ENCODE peak calls at places on chromosomes 2 and 18, in ten cellular contexts. E, I, N, L, P, M, K, R, G and A are unnamed samples.

GRCh38 chr2:44716131-44716530 is 225.4 kb upstream of the SIX3 start:
- DNase-seq in E (no peak), I (no peak), N (no peak), L (no peak), P (no peak), M (no peak), K (no peak), R (no peak), G (no peak), A (no peak)

GRCh38 chr2:238100821-238101771 is 956 bp downstream of the ESPNL start:
- DNase-seq in E (no peak), I (no peak), N (no peak), L (no peak), P (no peak), M (no peak), K (no peak), R (no peak), G (no peak), A (no peak)

GRCh38 chr2:238916875-238917590 is 69.1 kb downstream of the TWIST2 start:
- DNase-seq in E (no peak), I (no peak), N (no peak), L (no peak), P (no peak), M (peak; percentile 27), K (no peak), R (no peak), G (no peak), A (no peak)

GRCh38 chr2:128754246-128754724 is 435.6 kb upstream of the HS6ST1 start:
- DNase-seq in E (peak; percentile 68), I (peak; percentile 97), N (no peak), L (no peak), P (no peak), M (no peak), K (no peak), R (no peak), G (peak; percentile 80), A (peak; percentile 58)

GRCh38 chr2:219643788-219644398 is 16.5 kb downstream of the SLC4A3 start:
- DNase-seq in E (no peak), I (no peak), N (no peak), L (no peak), P (no peak), M (no peak), K (no peak), R (no peak), G (no peak), A (no peak)

GRCh38 chr2:105252271-105252670 is 10.7 kb downstream of the GPR45 start:
- DNase-seq in E (no peak), I (no peak), N (no peak), L (no peak), P (no peak), M (no peak), K (no peak), R (no peak), G (no peak), A (no peak)

GRCh38 chr2:162232027-162232426 is 11.2 kb downstream of the FAP start:
- DNase-seq in E (no peak), I (no peak), N (no peak), L (no peak), P (no peak), M (no peak), K (no peak), R (no peak), G (no peak), A (no peak)

GRCh38 chr2:29117636-29118303 is 2.6 kb downstream of the CLIP4 start:
- DNase-seq in E (no peak), I (no peak), N (no peak), L (peak; percentile 86), P (no peak), M (peak; percentile 67), K (no peak), R (no peak), G (no peak), A (no peak)

GRCh38 chr2:185161701-185162100 is 563.4 kb downstream of the ZNF804A start:
- DNase-seq in E (no peak), I (peak; percentile 6), N (no peak), L (no peak), P (no peak), M (no peak), K (no peak), R (no peak), G (no peak), A (no peak)

GRCh38 chr18:3605562-3606443 is 155.8 kb downstream of the TGIF1 start:
- DNase-seq in E (no peak), I (peak; percentile 40), N (no peak), L (peak; percentile 76), P (no peak), M (no peak), K (no peak), R (no peak), G (no peak), A (peak; percentile 46)

GRCh38 chr18:8515142-8515865 is 93.9 kb upstream of the RAB12 start:
- DNase-seq in E (no peak), I (no peak), N (no peak), L (no peak), P (no peak), M (no peak), K (no peak), R (no peak), G (no peak), A (no peak)

GRCh38 chr18:3623769-3624545 is 174.0 kb downstream of the TGIF1 start:
- DNase-seq in E (no peak), I (no peak), N (no peak), L (peak; percentile 99), P (no peak), M (peak; percentile 76), K (peak; percentile 95), R (peak; percentile 91), G (no peak), A (peak; percentile 81)

GRCh38 chr2:102792538-102793208 is 30.8 kb downstream of the TMEM182 start:
- DNase-seq in E (no peak), I (peak; percentile 26), N (no peak), L (no peak), P (no peak), M (no peak), K (no peak), R (no peak), G (no peak), A (no peak)

GRCh38 chr2:197309369-197310231 is 980 bp downstream of the ANKRD44 start:
- DNase-seq in E (peak; percentile 45), I (no peak), N (peak; percentile 44), L (no peak), P (peak; percentile 31), M (no peak), K (no peak), R (no peak), G (no peak), A (peak; percentile 26)

GRCh38 chr2:238655131-238655860 is 192.6 kb upstream of the TWIST2 start:
- DNase-seq in E (no peak), I (no peak), N (no peak), L (no peak), P (no peak), M (no peak), K (no peak), R (no peak), G (no peak), A (no peak)

GRCh38 chr2:234919711-234920110 is 32.1 kb upstream of the SH3BP4 start:
- DNase-seq in E (no peak), I (no peak), N (no peak), L (no peak), P (no peak), M (no peak), K (no peak), R (no peak), G (no peak), A (no peak)